ENCODE peak calls at places on chromosome 19, in five cellular contexts. One of them, this sample, is unnamed.

GRCh38 chr19:34493038-34493648 is 11.6 kb downstream of the WTIP start:
- DNase-seq in HCT116: no peak
- DNase-seq in HFF-Myc: no peak
- DNase-seq in aorta: no peak
- DNase-seq in mucosa of descending colon: no peak
- DNase-seq in this sample: no peak

GRCh38 chr19:3761382-3762129 is at the start of gene APBA3:
- DNase-seq in HCT116: peak
- DNase-seq in HFF-Myc: peak
- DNase-seq in mucosa of descending colon: peak
- DNase-seq in aorta: peak
- DNase-seq in this sample: no peak

GRCh38 chr19:12295191-12295590 is 508 bp upstream of the ZNF44 start:
- DNase-seq in mucosa of descending colon: no peak
- DNase-seq in aorta: no peak
- DNase-seq in HFF-Myc: no peak
- DNase-seq in HCT116: no peak
- DNase-seq in this sample: no peak

GRCh38 chr19:12664406-12665280 is 1.9 kb downstream of the MAN2B1 start:
- DNase-seq in mucosa of descending colon: no peak
- DNase-seq in HCT116: no peak
- DNase-seq in aorta: no peak
- DNase-seq in HFF-Myc: no peak
- DNase-seq in this sample: no peak

GRCh38 chr19:51799311-51799997 is 4.5 kb downstream of the FPR3 start:
- DNase-seq in mucosa of descending colon: peak
- DNase-seq in aorta: peak
- DNase-seq in HFF-Myc: peak
- DNase-seq in HCT116: no peak
- DNase-seq in this sample: no peak

GRCh38 chr19:30887042-30887441 is 462.2 kb downstream of the TSHZ3 start:
- DNase-seq in HCT116: no peak
- DNase-seq in mucosa of descending colon: no peak
- DNase-seq in aorta: no peak
- DNase-seq in HFF-Myc: no peak
- DNase-seq in this sample: no peak

GRCh38 chr19:38195237-38195636 is 28.8 kb downstream of the DPF1 start:
- DNase-seq in aorta: no peak
- DNase-seq in HFF-Myc: no peak
- DNase-seq in mucosa of descending colon: no peak
- DNase-seq in HCT116: no peak
- DNase-seq in this sample: no peak

GRCh38 chr19:13881692-13882418 is 4.9 kb downstream of the NANOS3 start:
- DNase-seq in aorta: no peak
- DNase-seq in HCT116: no peak
- DNase-seq in HFF-Myc: no peak
- DNase-seq in mucosa of descending colon: peak
- DNase-seq in this sample: no peak

GRCh38 chr19:50512112-50512998 is 1.4 kb downstream of the ASPDH start:
- DNase-seq in aorta: no peak
- DNase-seq in mucosa of descending colon: peak
- DNase-seq in HFF-Myc: no peak
- DNase-seq in HCT116: no peak
- DNase-seq in this sample: no peak

GRCh38 chr19:29263305-29264080 is 50.5 kb upstream of the UQCRFS1 start:
- DNase-seq in HFF-Myc: peak
- DNase-seq in mucosa of descending colon: peak
- DNase-seq in aorta: no peak
- DNase-seq in HCT116: no peak
- DNase-seq in this sample: peak

GRCh38 chr19:13195678-13196077 is 45.5 kb downstream of the IER2 start:
- DNase-seq in mucosa of descending colon: peak
- DNase-seq in HFF-Myc: no peak
- DNase-seq in aorta: no peak
- DNase-seq in HCT116: no peak
- DNase-seq in this sample: no peak

GRCh38 chr19:51107406-51108065 is 673 bp downstream of the CTU1 start:
- DNase-seq in HCT116: peak
- DNase-seq in mucosa of descending colon: no peak
- DNase-seq in aorta: no peak
- DNase-seq in HFF-Myc: no peak
- DNase-seq in this sample: no peak

GRCh38 chr19:33818426-33818825 is 21.8 kb downstream of the KCTD15 start:
- DNase-seq in HCT116: no peak
- DNase-seq in aorta: peak
- DNase-seq in HFF-Myc: no peak
- DNase-seq in mucosa of descending colon: no peak
- DNase-seq in this sample: no peak

GRCh38 chr19:29690842-29691241 is 24.2 kb downstream of the C19orf12 start:
- DNase-seq in HFF-Myc: no peak
- DNase-seq in HCT116: peak
- DNase-seq in aorta: peak
- DNase-seq in mucosa of descending colon: no peak
- DNase-seq in this sample: no peak

GRCh38 chr19:31235806-31236205 is 113.4 kb downstream of the TSHZ3 start:
- DNase-seq in aorta: no peak
- DNase-seq in mucosa of descending colon: no peak
- DNase-seq in HFF-Myc: no peak
- DNase-seq in HCT116: no peak
- DNase-seq in this sample: no peak

GRCh38 chr19:3204646-3205275 is 19.0 kb downstream of the NCLN start:
- DNase-seq in HFF-Myc: no peak
- DNase-seq in aorta: no peak
- DNase-seq in HCT116: no peak
- DNase-seq in mucosa of descending colon: no peak
- DNase-seq in this sample: no peak

GRCh38 chr19:7869453-7869909 is 4.7 kb downstream of the PRR36 start:
- DNase-seq in HCT116: no peak
- DNase-seq in mucosa of descending colon: peak
- DNase-seq in HFF-Myc: no peak
- DNase-seq in aorta: no peak
- DNase-seq in this sample: no peak

GRCh38 chr19:7242601-7243258 is 51.5 kb downstream of the INSR start:
- DNase-seq in HFF-Myc: peak
- DNase-seq in HCT116: no peak
- DNase-seq in aorta: no peak
- DNase-seq in mucosa of descending colon: no peak
- DNase-seq in this sample: no peak

GRCh38 chr19:34851277-34851804 is 75.4 kb upstream of the ZNF30 start:
- DNase-seq in HCT116: peak
- DNase-seq in HFF-Myc: no peak
- DNase-seq in mucosa of descending colon: no peak
- DNase-seq in aorta: no peak
- DNase-seq in this sample: no peak

GRCh38 chr19:12293771-12294307 is 844 bp downstream of the ZNF44 start:
- DNase-seq in mucosa of descending colon: peak
- DNase-seq in HFF-Myc: no peak
- DNase-seq in HCT116: peak
- DNase-seq in aorta: peak
- DNase-seq in this sample: no peak

GRCh38 chr19:42254083-42254849 is 662 bp downstream of the ERF start:
- DNase-seq in HFF-Myc: no peak
- DNase-seq in mucosa of descending colon: peak
- DNase-seq in HCT116: no peak
- DNase-seq in aorta: peak
- DNase-seq in this sample: no peak

GRCh38 chr19:2856457-2857055 is 10.6 kb upstream of the ZNF556 start:
- DNase-seq in mucosa of descending colon: no peak
- DNase-seq in HCT116: no peak
- DNase-seq in HFF-Myc: no peak
- DNase-seq in aorta: no peak
- DNase-seq in this sample: no peak

GRCh38 chr19:51339687-51340656 is 2.0 kb downstream of the VSIG10L start:
- DNase-seq in HFF-Myc: no peak
- DNase-seq in aorta: peak
- DNase-seq in HCT116: peak
- DNase-seq in mucosa of descending colon: peak
- DNase-seq in this sample: peak

GRCh38 chr19:35027851-35028599 is 2.2 kb upstream of the SCN1B start:
- DNase-seq in HFF-Myc: no peak
- DNase-seq in HCT116: no peak
- DNase-seq in mucosa of descending colon: no peak
- DNase-seq in aorta: no peak
- DNase-seq in this sample: no peak

GRCh38 chr19:15461694-15462093 is 2.6 kb downstream of the RASAL3 start:
- DNase-seq in aorta: no peak
- DNase-seq in HFF-Myc: no peak
- DNase-seq in HCT116: no peak
- DNase-seq in mucosa of descending colon: no peak
- DNase-seq in this sample: no peak

GRCh38 chr19:31255863-31256600 is 93.2 kb downstream of the TSHZ3 start:
- DNase-seq in HFF-Myc: no peak
- DNase-seq in HCT116: no peak
- DNase-seq in aorta: no peak
- DNase-seq in mucosa of descending colon: no peak
- DNase-seq in this sample: no peak

GRCh38 chr19:8607386-8607785 is 3.1 kb downstream of the ADAMTS10 start:
- DNase-seq in mucosa of descending colon: no peak
- DNase-seq in aorta: peak
- DNase-seq in HFF-Myc: no peak
- DNase-seq in HCT116: no peak
- DNase-seq in this sample: no peak

GRCh38 chr19:4624733-4625362 is 14.5 kb upstream of the TNFAIP8L1 start:
- DNase-seq in aorta: no peak
- DNase-seq in mucosa of descending colon: no peak
- DNase-seq in HFF-Myc: no peak
- DNase-seq in HCT116: peak
- DNase-seq in this sample: no peak

DNA sequence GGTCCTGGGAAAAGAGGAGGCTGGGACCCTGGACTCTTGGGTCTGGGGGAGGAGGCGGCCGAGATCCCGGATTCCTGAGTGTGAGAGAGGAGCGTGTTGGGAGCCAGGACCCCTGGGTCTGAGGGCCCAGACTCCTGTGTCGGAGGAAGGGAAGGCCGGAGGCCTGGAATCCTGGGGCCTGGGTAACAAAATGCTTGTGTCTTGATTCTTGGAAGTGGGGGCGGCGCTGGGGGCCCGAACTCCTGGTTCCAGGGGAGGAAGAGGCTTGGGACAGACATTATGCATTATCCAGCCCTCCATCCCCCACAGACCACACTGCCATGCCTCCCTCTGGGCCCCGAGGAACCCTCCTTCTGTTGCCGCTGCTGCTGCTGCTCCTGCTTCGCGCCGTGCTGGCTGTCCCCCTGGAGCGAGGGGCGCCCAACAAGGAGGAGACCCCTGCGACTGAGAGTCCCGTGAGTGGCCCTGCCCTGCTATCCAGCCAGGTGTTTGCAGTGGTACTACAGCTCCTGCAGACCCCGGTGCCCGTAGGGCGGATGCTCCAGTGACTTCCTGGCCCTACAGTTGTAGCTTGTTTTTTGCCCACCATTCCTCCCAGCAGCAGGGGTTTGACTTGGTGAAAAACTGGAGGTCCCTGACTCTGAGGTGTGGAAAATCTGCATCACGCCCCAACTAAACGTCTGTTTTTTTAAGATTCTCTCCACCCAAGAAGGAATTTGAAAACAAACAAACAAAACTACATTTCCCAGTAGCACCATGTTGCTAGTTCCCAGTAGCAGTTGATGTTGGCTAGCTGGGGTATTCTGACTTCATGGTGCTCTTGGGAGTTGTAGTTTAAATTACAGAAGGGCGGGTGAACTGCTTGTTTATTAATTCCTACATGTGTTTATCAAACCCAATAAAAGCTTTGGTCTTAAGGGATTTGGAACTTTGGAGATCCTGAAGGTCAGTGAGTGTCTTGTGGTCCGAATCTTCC is 653 bp downstream of the NUCB1 start:
- DNase-seq in aorta: no peak
- DNase-seq in mucosa of descending colon: no peak
- DNase-seq in HCT116: no peak
- DNase-seq in HFF-Myc: no peak
- DNase-seq in this sample: no peak
- H3K4me3 ChIP-seq in aorta: peak
- H3K4me3 ChIP-seq in mucosa of descending colon: peak
- H3K4me3 ChIP-seq in HCT116: peak
- H3K4me3 ChIP-seq in HFF-Myc: peak
- H3K4me3 ChIP-seq in this sample: peak

DNA sequence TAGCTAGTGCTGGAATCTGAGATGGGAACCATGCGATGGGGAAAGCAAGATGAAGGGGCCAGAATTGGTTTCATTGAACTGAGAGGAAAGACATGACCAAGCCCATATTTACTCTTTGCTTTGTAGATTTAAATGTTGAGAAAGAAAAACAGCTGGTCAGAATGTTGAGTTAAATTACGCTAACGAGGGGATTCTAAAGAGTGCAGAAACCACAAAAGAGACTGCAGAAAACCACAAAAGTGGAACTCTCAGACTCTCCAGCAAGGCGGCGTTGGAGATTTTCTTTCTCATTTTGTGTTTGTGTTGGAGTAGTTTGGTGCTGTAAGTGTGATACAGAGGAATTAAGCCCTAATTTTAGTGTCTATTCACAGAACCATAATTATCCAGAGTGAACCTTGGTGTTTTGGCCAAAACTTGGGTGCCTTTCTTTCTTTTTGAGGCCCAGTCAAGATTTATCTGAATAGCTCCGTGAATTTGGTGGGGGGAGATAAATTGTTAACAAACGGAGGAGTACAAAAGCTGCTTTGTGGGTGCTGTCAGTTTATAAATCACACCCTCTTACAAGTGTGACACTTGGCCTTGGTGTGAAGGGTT is 26.3 kb downstream of the SAE1 start:
- DNase-seq in HFF-Myc: no peak
- DNase-seq in mucosa of descending colon: no peak
- DNase-seq in HCT116: no peak
- DNase-seq in aorta: no peak
- DNase-seq in this sample: no peak
- H3K4me3 ChIP-seq in HFF-Myc: no peak
- H3K4me3 ChIP-seq in mucosa of descending colon: no peak
- H3K4me3 ChIP-seq in HCT116: no peak
- H3K4me3 ChIP-seq in aorta: no peak
- H3K4me3 ChIP-seq in this sample: no peak

GRCh38 chr19:21321134-21321533 is 8.1 kb downstream of the ZNF708 start:
- DNase-seq in HFF-Myc: no peak
- DNase-seq in aorta: no peak
- DNase-seq in HCT116: no peak
- DNase-seq in mucosa of descending colon: no peak
- DNase-seq in this sample: no peak

GRCh38 chr19:21323000-21323399 is 6.2 kb downstream of the ZNF708 start:
- DNase-seq in aorta: no peak
- DNase-seq in HFF-Myc: no peak
- DNase-seq in HCT116: no peak
- DNase-seq in mucosa of descending colon: no peak
- DNase-seq in this sample: no peak

GRCh38 chr19:21326169-21326568 is 3.0 kb downstream of the ZNF708 start:
- DNase-seq in mucosa of descending colon: no peak
- DNase-seq in HCT116: no peak
- DNase-seq in aorta: no peak
- DNase-seq in HFF-Myc: no peak
- DNase-seq in this sample: no peak

GRCh38 chr19:21321996-21322395 is 7.2 kb downstream of the ZNF708 start:
- DNase-seq in HCT116: no peak
- DNase-seq in HFF-Myc: no peak
- DNase-seq in mucosa of descending colon: no peak
- DNase-seq in aorta: no peak
- DNase-seq in this sample: no peak

GRCh38 chr19:21322528-21322927 is 6.7 kb downstream of the ZNF708 start:
- DNase-seq in HFF-Myc: no peak
- DNase-seq in mucosa of descending colon: no peak
- DNase-seq in HCT116: no peak
- DNase-seq in aorta: no peak
- DNase-seq in this sample: no peak
- H3K4me3 ChIP-seq in HFF-Myc: no peak
- H3K4me3 ChIP-seq in mucosa of descending colon: no peak
- H3K4me3 ChIP-seq in HCT116: no peak
- H3K4me3 ChIP-seq in aorta: no peak
- H3K4me3 ChIP-seq in this sample: no peak

GRCh38 chr19:46620267-46620666 is 4.6 kb downstream of the PTGIR start:
- DNase-seq in mucosa of descending colon: no peak
- DNase-seq in HCT116: no peak
- DNase-seq in aorta: no peak
- DNase-seq in HFF-Myc: no peak
- DNase-seq in this sample: no peak
- H3K4me3 ChIP-seq in mucosa of descending colon: no peak
- H3K4me3 ChIP-seq in HCT116: no peak
- H3K4me3 ChIP-seq in aorta: no peak
- H3K4me3 ChIP-seq in HFF-Myc: no peak
- H3K4me3 ChIP-seq in this sample: no peak

This sample was measured in SK-N-MC.